ENCODE peak calls at places on chromosomes 7 and 10, in six cellular contexts. V is neuronal stem cell, Y is IMR-90, O is mesenchymal stem cell, R is H1, L is trophoblast cell. H is an unnamed sample.

GRCh38 chr10:103661198-103661950 is 167.9 kb downstream of the NEURL1 start:
- DNase-seq in V (peak; percentile 56), O (peak; percentile 88), Y (peak; percentile 94), R (peak; percentile 78), L (no peak), H (peak; percentile 86)

GRCh38 chr10:78838141-78838540 is 230.6 kb upstream of the ZMIZ1 start:
- DNase-seq in O (no peak), V (no peak), R (no peak), Y (no peak), L (no peak), H (no peak)

GRCh38 chr7:151120896-151121295 is 34.6 kb downstream of the AGAP3 start:
- DNase-seq in Y (no peak), O (no peak), R (no peak), L (no peak), V (no peak), H (no peak)

GRCh38 chr7:151923097-151923876 is 33.0 kb upstream of the GALNTL5 start:
- DNase-seq in O (no peak), V (no peak), Y (no peak), R (no peak), L (no peak), H (no peak)

GRCh38 chr7:49099587-49100326 is 175.4 kb downstream of the CDC14C start:
- DNase-seq in V (no peak), Y (no peak), O (no peak), L (no peak), R (no peak), H (no peak)

GRCh38 chr10:46559231-46559671 is 2.8 kb upstream of the GPRIN2 start:
- DNase-seq in L (no peak), Y (no peak), R (peak; percentile 42), V (no peak), O (no peak), H (no peak)

GRCh38 chr7:44486693-44487092 is 3.8 kb downstream of the NUDCD3 start:
- DNase-seq in V (no peak), Y (peak; percentile 49), L (no peak), O (peak; percentile 72), R (no peak), H (no peak)

GRCh38 chr10:1327759-1328158 is 271.6 kb downstream of the WDR37 start:
- DNase-seq in O (no peak), L (no peak), R (peak; percentile 33), Y (no peak), V (no peak), H (no peak)

GRCh38 chr10:77163670-77164348 is 473.8 kb downstream of the KCNMA1 start:
- DNase-seq in V (no peak), R (no peak), L (peak; percentile 64), O (peak; percentile 98), Y (peak; percentile 99), H (no peak)

GRCh38 chr10:24969732-24970330 is 17.4 kb upstream of the PRTFDC1 start:
- DNase-seq in R (no peak), Y (no peak), L (no peak), O (no peak), V (no peak), H (no peak)

GRCh38 chr10:87660484-87661133 is 931 bp downstream of the PAPSS2 start:
- DNase-seq in L (no peak), V (no peak), Y (peak; percentile 79), R (no peak), O (peak; percentile 85), H (no peak)

GRCh38 chr10:31635415-31636065 is 293.1 kb downstream of the ARHGAP12 start:
- DNase-seq in L (no peak), R (no peak), V (no peak), O (no peak), Y (peak; percentile 42), H (no peak)

GRCh38 chr7:146894927-146895326 is 778.3 kb downstream of the CNTNAP2 start:
- DNase-seq in R (no peak), L (no peak), Y (no peak), O (no peak), V (no peak), H (no peak)

DNA sequence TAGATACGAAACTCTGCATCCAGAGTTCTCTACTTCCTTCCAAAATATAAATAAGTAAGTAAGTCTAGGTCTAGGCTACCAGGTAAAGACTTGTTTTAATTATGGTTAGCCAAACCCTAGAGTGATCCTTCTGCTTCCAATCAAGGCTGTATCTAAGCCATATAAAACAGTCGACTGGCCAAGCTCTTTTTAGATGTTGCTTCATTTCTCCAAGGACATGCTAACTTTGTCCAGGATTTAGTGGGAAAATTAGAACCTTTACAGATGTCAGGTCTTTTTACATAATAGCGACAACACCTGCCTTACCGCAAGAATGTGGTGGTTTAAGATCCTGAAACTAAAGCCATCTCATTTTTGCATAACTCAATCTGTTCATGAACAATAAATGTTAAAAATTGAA is 156.8 kb downstream of the NXPH1 start:
- DNase-seq in L (no peak), Y (no peak), V (no peak), O (no peak), R (no peak), H (no peak)
- H3K14ac ChIP-seq in L (no peak overlapping the region), Y (no peak overlapping the region), V (no peak overlapping the region), O (no peak overlapping the region), R (no peak overlapping the region), H (no peak overlapping the region)

GRCh38 chr10:260819-261429 is 125.7 kb downstream of the ZMYND11 start:
- DNase-seq in Y (no peak), O (no peak), V (no peak), L (no peak), R (no peak), H (no peak)
- H3K14ac ChIP-seq in Y (no peak overlapping the region), O (no peak overlapping the region), V (no peak overlapping the region), L (no peak overlapping the region), R (no peak overlapping the region), H (no peak overlapping the region)

GRCh38 chr7:148079206-148079605 is 511.4 kb upstream of the C7orf33 start:
- DNase-seq in O (no peak), R (no peak), V (no peak), L (no peak), Y (no peak), H (no peak)
- H3K14ac ChIP-seq in O (no peak overlapping the region), R (no peak overlapping the region), V (no peak overlapping the region), L (no peak overlapping the region), Y (no peak overlapping the region), H (no peak overlapping the region)

GRCh38 chr10:119211176-119211575 is 3.8 kb downstream of the GRK5 start:
- DNase-seq in Y (peak; percentile 90), O (peak; percentile 83), R (no peak), L (no peak), V (no peak), H (no peak)
- H3K14ac ChIP-seq in Y (peak overlapping the region; percentile 86), O (no peak overlapping the region), R (no peak overlapping the region), L (no peak overlapping the region), V (no peak overlapping the region), H (no peak overlapping the region)

GRCh38 chr7:155702616-155703015 is 58.2 kb downstream of the RBM33 start:
- DNase-seq in Y (peak; percentile 39), L (no peak), R (no peak), V (no peak), O (no peak), H (no peak)

GRCh38 chr7:155701972-155702544 is 57.6 kb downstream of the RBM33 start:
- DNase-seq in Y (no peak), R (no peak), L (no peak), O (no peak), V (no peak), H (no peak)

GRCh38 chr7:155698633-155699032 is 54.2 kb downstream of the RBM33 start:
- DNase-seq in O (no peak), Y (no peak), R (no peak), L (no peak), V (no peak), H (no peak)

GRCh38 chr7:155699180-155699579 is 54.7 kb downstream of the RBM33 start:
- DNase-seq in O (no peak), Y (no peak), V (no peak), L (no peak), R (no peak), H (no peak)

DNA sequence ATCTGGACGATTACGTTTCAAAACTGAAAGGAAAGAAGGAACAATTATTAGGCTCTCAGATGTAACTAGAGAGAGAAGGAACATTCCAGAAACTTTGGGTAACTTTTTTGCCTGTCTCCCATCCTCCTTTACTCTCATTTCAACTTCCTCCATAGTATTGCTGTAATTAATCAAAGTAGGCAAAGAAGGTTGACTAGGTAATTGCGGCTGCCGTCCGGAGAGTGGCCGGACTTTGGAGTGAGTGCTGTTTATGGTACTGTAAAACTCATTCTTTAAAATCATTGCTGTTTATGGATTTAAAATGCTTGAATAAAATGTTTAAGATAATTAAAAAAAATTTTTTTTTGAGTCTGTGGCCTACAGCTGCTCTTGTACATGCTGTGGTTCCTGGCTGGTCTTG is 56.4 kb downstream of the RBM33 start:
- DNase-seq in O (no peak), Y (no peak), R (no peak), V (no peak), L (no peak), H (no peak)
- H3K14ac ChIP-seq in O (no peak overlapping the region), Y (no peak overlapping the region), R (no peak overlapping the region), V (no peak overlapping the region), L (no peak overlapping the region), H (no peak overlapping the region)

GRCh38 chr7:127759945-127760421 is 108.0 kb downstream of the SND1 start:
- DNase-seq in V (no peak), Y (no peak), R (no peak), O (no peak), L (no peak), H (no peak)
- H3K14ac ChIP-seq in V (no peak overlapping the region), Y (no peak overlapping the region), R (no peak overlapping the region), O (no peak overlapping the region), L (no peak overlapping the region), H (no peak overlapping the region)